ENCODE peak calls at places on chromosomes 2 and 18, in nine cellular contexts. T is NCI-H1105; X is HTR-8/SVneo; B is CD8-positive, alpha-beta T cell; L is keratinocyte; Y is NCI-H2171; Z is G401; D is stimulated activated CD4-positive, alpha-beta T cell treated with anti-CD3 and anti-CD28 coated beads, Interleukin-1b, Interleukin-23, amount 100 ng/mL, for 24 hours; F is cardiac fibroblast. H is an unnamed sample.

GRCh38 chr18:63971320-63972071 is 1.6 kb downstream of the SERPINB8 start:
- DNase-seq in X (no peak), T (no peak), B (no peak), D (no peak), F (no peak), Z (no peak), L (no peak), Y (no peak), H (peak)

GRCh38 chr2:49914281-49914680 is 760.0 kb upstream of the FSHR start:
- DNase-seq in Z (no peak), F (peak), L (peak), X (no peak), T (no peak), D (no peak), Y (no peak), B (no peak), H (peak)

GRCh38 chr2:134410831-134411231 is 157.0 kb downstream of the MGAT5 start:
- DNase-seq in X (no peak), T (no peak), L (no peak), Y (no peak), Z (no peak), F (peak), B (no peak), D (no peak), H (peak)

GRCh38 chr2:101881131-101881530 is 110.6 kb upstream of the IL1R2 start:
- DNase-seq in Z (no peak), L (no peak), X (no peak), Y (no peak), T (no peak), B (no peak), D (no peak), F (no peak), H (no peak)

GRCh38 chr2:68135448-68136320 is 22.0 kb upstream of the PNO1 start:
- DNase-seq in X (no peak), T (no peak), Z (no peak), B (no peak), Y (no peak), D (no peak), L (no peak), F (no peak), H (no peak)

GRCh38 chr2:74291217-74291551 is 52.0 kb downstream of the SLC4A5 start:
- DNase-seq in T (no peak), Y (no peak), Z (no peak), X (no peak), B (no peak), L (no peak), D (no peak), F (no peak), H (no peak)

GRCh38 chr2:136065384-136065783 is 52.6 kb downstream of the CXCR4 start:
- DNase-seq in Z (no peak), T (no peak), D (no peak), B (no peak), X (no peak), L (no peak), Y (no peak), F (no peak), H (no peak)

GRCh38 chr2:172667926-172668325 is 67.7 kb upstream of the RAPGEF4 start:
- DNase-seq in Z (no peak), B (no peak), X (no peak), Y (no peak), D (no peak), F (no peak), T (no peak), L (no peak), H (peak)

GRCh38 chr2:72442270-72442669 is 294.6 kb upstream of the CYP26B1 start:
- DNase-seq in Z (no peak), D (no peak), B (no peak), X (no peak), Y (no peak), F (no peak), L (no peak), T (no peak), H (no peak)

GRCh38 chr2:10533811-10534321 is 85.7 kb upstream of the ODC1 start:
- DNase-seq in F (no peak), X (no peak), Z (no peak), Y (no peak), B (no peak), T (no peak), D (no peak), L (no peak), H (no peak)

GRCh38 chr2:74391209-74391579 is 11.1 kb upstream of the DCTN1 start:
- DNase-seq in B (no peak), Y (no peak), D (no peak), T (no peak), L (peak), Z (peak), F (no peak), X (peak), H (peak)

GRCh38 chr2:144516417-144516980 is 3.4 kb downstream of the ZEB2 start:
- DNase-seq in Z (no peak), D (no peak), X (no peak), F (peak), B (no peak), T (no peak), L (no peak), Y (peak), H (no peak)

GRCh38 chr2:88038263-88039105 is 17.1 kb downstream of the KRCC1 start:
- DNase-seq in L (peak), Z (no peak), X (peak), T (no peak), D (no peak), B (no peak), F (peak), Y (no peak), H (no peak)

GRCh38 chr2:241157841-241158545 is 7.7 kb downstream of the PPP1R7 start:
- DNase-seq in D (no peak), L (no peak), Y (no peak), T (no peak), Z (no peak), X (no peak), F (peak), B (no peak), H (no peak)

GRCh38 chr2:239365782-239366435 is 34.9 kb downstream of the HDAC4 start:
- DNase-seq in D (no peak), X (no peak), Y (no peak), T (no peak), F (no peak), L (no peak), Z (no peak), B (no peak), H (no peak)

GRCh38 chr2:98607741-98608117 is 583 bp downstream of the COA5 start:
- DNase-seq in X (no peak), D (no peak), Y (no peak), L (no peak), F (peak), T (no peak), B (no peak), Z (peak), H (peak)

H was measured in pons.